ENCODE peak calls at places on chromosomes 16 and 17, in ten cellular contexts. One of them, this sample, is unnamed.

GRCh38 chr16:72938426-72939164 is 109.3 kb downstream of the ZFHX3 start:
- DNase-seq in H54: peak
- DNase-seq in C1 segment of cervical spinal cord: no peak
- DNase-seq in prostate gland: peak
- DNase-seq in dorsolateral prefrontal cortex: no peak
- DNase-seq in NCI-H2029: no peak
- DNase-seq in activated naive CD8-positive, alpha-beta T cell treated with anti-CD3 and anti-CD28 coated beads, Interleukin-2, amount 50 U/mL, for 24 hours: no peak
- DNase-seq in AG04450: peak
- DNase-seq in kidney tubule cell: peak
- DNase-seq in nephron progenitor cell: no peak
- DNase-seq in this sample: peak

GRCh38 chr17:17712268-17712924 is 31.1 kb downstream of the RAI1 start:
- DNase-seq in H54: peak
- DNase-seq in C1 segment of cervical spinal cord: no peak
- DNase-seq in prostate gland: no peak
- DNase-seq in dorsolateral prefrontal cortex: no peak
- DNase-seq in NCI-H2029: no peak
- DNase-seq in activated naive CD8-positive, alpha-beta T cell treated with anti-CD3 and anti-CD28 coated beads, Interleukin-2, amount 50 U/mL, for 24 hours: no peak
- DNase-seq in AG04450: peak
- DNase-seq in kidney tubule cell: peak
- DNase-seq in nephron progenitor cell: no peak
- DNase-seq in this sample: peak

GRCh38 chr17:78826426-78826825 is 14.2 kb downstream of the USP36 start:
- DNase-seq in H54: no peak
- DNase-seq in C1 segment of cervical spinal cord: no peak
- DNase-seq in prostate gland: no peak
- DNase-seq in dorsolateral prefrontal cortex: no peak
- DNase-seq in NCI-H2029: no peak
- DNase-seq in activated naive CD8-positive, alpha-beta T cell treated with anti-CD3 and anti-CD28 coated beads, Interleukin-2, amount 50 U/mL, for 24 hours: no peak
- DNase-seq in AG04450: no peak
- DNase-seq in kidney tubule cell: peak
- DNase-seq in nephron progenitor cell: no peak
- DNase-seq in this sample: no peak

GRCh38 chr17:16507918-16508533 is 16.0 kb upstream of the LRRC75A start:
- DNase-seq in H54: no peak
- DNase-seq in C1 segment of cervical spinal cord: no peak
- DNase-seq in prostate gland: no peak
- DNase-seq in dorsolateral prefrontal cortex: no peak
- DNase-seq in NCI-H2029: no peak
- DNase-seq in activated naive CD8-positive, alpha-beta T cell treated with anti-CD3 and anti-CD28 coated beads, Interleukin-2, amount 50 U/mL, for 24 hours: no peak
- DNase-seq in AG04450: no peak
- DNase-seq in kidney tubule cell: peak
- DNase-seq in nephron progenitor cell: no peak
- DNase-seq in this sample: no peak

GRCh38 chr16:50245417-50246298 is 20.7 kb upstream of the ADCY7 start:
- DNase-seq in H54: peak
- DNase-seq in C1 segment of cervical spinal cord: no peak
- DNase-seq in prostate gland: no peak
- DNase-seq in dorsolateral prefrontal cortex: no peak
- DNase-seq in NCI-H2029: no peak
- DNase-seq in activated naive CD8-positive, alpha-beta T cell treated with anti-CD3 and anti-CD28 coated beads, Interleukin-2, amount 50 U/mL, for 24 hours: peak
- DNase-seq in AG04450: no peak
- DNase-seq in kidney tubule cell: peak
- DNase-seq in nephron progenitor cell: peak
- DNase-seq in this sample: peak

GRCh38 chr16:86570542-86571196 is 4.0 kb downstream of the FOXC2 start:
- DNase-seq in H54: no peak
- DNase-seq in C1 segment of cervical spinal cord: no peak
- DNase-seq in prostate gland: no peak
- DNase-seq in dorsolateral prefrontal cortex: no peak
- DNase-seq in NCI-H2029: no peak
- DNase-seq in activated naive CD8-positive, alpha-beta T cell treated with anti-CD3 and anti-CD28 coated beads, Interleukin-2, amount 50 U/mL, for 24 hours: no peak
- DNase-seq in AG04450: no peak
- DNase-seq in kidney tubule cell: no peak
- DNase-seq in nephron progenitor cell: peak
- DNase-seq in this sample: no peak

GRCh38 chr17:39671651-39672521 is 3.6 kb downstream of the PNMT start:
- DNase-seq in H54: no peak
- DNase-seq in C1 segment of cervical spinal cord: peak
- DNase-seq in prostate gland: peak
- DNase-seq in dorsolateral prefrontal cortex: no peak
- DNase-seq in NCI-H2029: no peak
- DNase-seq in activated naive CD8-positive, alpha-beta T cell treated with anti-CD3 and anti-CD28 coated beads, Interleukin-2, amount 50 U/mL, for 24 hours: no peak
- DNase-seq in AG04450: no peak
- DNase-seq in kidney tubule cell: peak
- DNase-seq in nephron progenitor cell: peak
- DNase-seq in this sample: no peak

GRCh38 chr17:54901230-54901847 is 687 bp downstream of the TOM1L1 start:
- DNase-seq in H54: peak
- DNase-seq in C1 segment of cervical spinal cord: no peak
- DNase-seq in prostate gland: no peak
- DNase-seq in dorsolateral prefrontal cortex: no peak
- DNase-seq in NCI-H2029: no peak
- DNase-seq in activated naive CD8-positive, alpha-beta T cell treated with anti-CD3 and anti-CD28 coated beads, Interleukin-2, amount 50 U/mL, for 24 hours: no peak
- DNase-seq in AG04450: no peak
- DNase-seq in kidney tubule cell: peak
- DNase-seq in nephron progenitor cell: no peak
- DNase-seq in this sample: no peak

GRCh38 chr16:88524973-88525662 is 45.1 kb upstream of the ZC3H18 start:
- DNase-seq in H54: no peak
- DNase-seq in C1 segment of cervical spinal cord: no peak
- DNase-seq in prostate gland: no peak
- DNase-seq in dorsolateral prefrontal cortex: no peak
- DNase-seq in NCI-H2029: no peak
- DNase-seq in activated naive CD8-positive, alpha-beta T cell treated with anti-CD3 and anti-CD28 coated beads, Interleukin-2, amount 50 U/mL, for 24 hours: no peak
- DNase-seq in AG04450: no peak
- DNase-seq in kidney tubule cell: no peak
- DNase-seq in nephron progenitor cell: no peak
- DNase-seq in this sample: no peak

GRCh38 chr17:43669971-43670644 is 8.4 kb upstream of the MEOX1 start:
- DNase-seq in H54: no peak
- DNase-seq in C1 segment of cervical spinal cord: no peak
- DNase-seq in prostate gland: no peak
- DNase-seq in dorsolateral prefrontal cortex: no peak
- DNase-seq in NCI-H2029: peak
- DNase-seq in activated naive CD8-positive, alpha-beta T cell treated with anti-CD3 and anti-CD28 coated beads, Interleukin-2, amount 50 U/mL, for 24 hours: no peak
- DNase-seq in AG04450: no peak
- DNase-seq in kidney tubule cell: peak
- DNase-seq in nephron progenitor cell: peak
- DNase-seq in this sample: no peak

GRCh38 chr16:50585331-50585776 is 37.2 kb downstream of the NKD1 start:
- DNase-seq in H54: no peak
- DNase-seq in C1 segment of cervical spinal cord: no peak
- DNase-seq in prostate gland: no peak
- DNase-seq in dorsolateral prefrontal cortex: no peak
- DNase-seq in NCI-H2029: no peak
- DNase-seq in activated naive CD8-positive, alpha-beta T cell treated with anti-CD3 and anti-CD28 coated beads, Interleukin-2, amount 50 U/mL, for 24 hours: no peak
- DNase-seq in AG04450: no peak
- DNase-seq in kidney tubule cell: no peak
- DNase-seq in nephron progenitor cell: no peak
- DNase-seq in this sample: no peak

GRCh38 chr16:84883301-84883700 is 63.5 kb downstream of the CRISPLD2 start:
- DNase-seq in H54: no peak
- DNase-seq in C1 segment of cervical spinal cord: no peak
- DNase-seq in prostate gland: no peak
- DNase-seq in dorsolateral prefrontal cortex: no peak
- DNase-seq in NCI-H2029: no peak
- DNase-seq in activated naive CD8-positive, alpha-beta T cell treated with anti-CD3 and anti-CD28 coated beads, Interleukin-2, amount 50 U/mL, for 24 hours: no peak
- DNase-seq in AG04450: no peak
- DNase-seq in kidney tubule cell: no peak
- DNase-seq in nephron progenitor cell: no peak
- DNase-seq in this sample: no peak

GRCh38 chr16:84810518-84811273 is 9.1 kb upstream of the CRISPLD2 start:
- DNase-seq in H54: no peak
- DNase-seq in C1 segment of cervical spinal cord: no peak
- DNase-seq in prostate gland: no peak
- DNase-seq in dorsolateral prefrontal cortex: no peak
- DNase-seq in NCI-H2029: no peak
- DNase-seq in activated naive CD8-positive, alpha-beta T cell treated with anti-CD3 and anti-CD28 coated beads, Interleukin-2, amount 50 U/mL, for 24 hours: no peak
- DNase-seq in AG04450: no peak
- DNase-seq in kidney tubule cell: no peak
- DNase-seq in nephron progenitor cell: no peak
- DNase-seq in this sample: no peak

GRCh38 chr16:50351116-50351515 is 17.7 kb downstream of the BRD7 start:
- DNase-seq in H54: no peak
- DNase-seq in C1 segment of cervical spinal cord: no peak
- DNase-seq in prostate gland: no peak
- DNase-seq in dorsolateral prefrontal cortex: no peak
- DNase-seq in NCI-H2029: no peak
- DNase-seq in activated naive CD8-positive, alpha-beta T cell treated with anti-CD3 and anti-CD28 coated beads, Interleukin-2, amount 50 U/mL, for 24 hours: no peak
- DNase-seq in AG04450: no peak
- DNase-seq in kidney tubule cell: no peak
- DNase-seq in nephron progenitor cell: no peak
- DNase-seq in this sample: no peak

GRCh38 chr16:81711609-81712329 is 67.3 kb upstream of the PLCG2 start:
- DNase-seq in H54: peak
- DNase-seq in C1 segment of cervical spinal cord: no peak
- DNase-seq in prostate gland: no peak
- DNase-seq in dorsolateral prefrontal cortex: no peak
- DNase-seq in NCI-H2029: no peak
- DNase-seq in activated naive CD8-positive, alpha-beta T cell treated with anti-CD3 and anti-CD28 coated beads, Interleukin-2, amount 50 U/mL, for 24 hours: no peak
- DNase-seq in AG04450: peak
- DNase-seq in kidney tubule cell: peak
- DNase-seq in nephron progenitor cell: no peak
- DNase-seq in this sample: no peak

GRCh38 chr16:20704281-20704680 is 6.8 kb upstream of the ACSM1 start:
- DNase-seq in H54: no peak
- DNase-seq in C1 segment of cervical spinal cord: no peak
- DNase-seq in prostate gland: peak
- DNase-seq in dorsolateral prefrontal cortex: no peak
- DNase-seq in NCI-H2029: no peak
- DNase-seq in activated naive CD8-positive, alpha-beta T cell treated with anti-CD3 and anti-CD28 coated beads, Interleukin-2, amount 50 U/mL, for 24 hours: no peak
- DNase-seq in AG04450: no peak
- DNase-seq in kidney tubule cell: no peak
- DNase-seq in nephron progenitor cell: no peak
- DNase-seq in this sample: no peak

GRCh38 chr17:1713878-1714487 is 3.8 kb upstream of the TLCD2 start:
- DNase-seq in H54: no peak
- DNase-seq in C1 segment of cervical spinal cord: no peak
- DNase-seq in prostate gland: peak
- DNase-seq in dorsolateral prefrontal cortex: no peak
- DNase-seq in NCI-H2029: no peak
- DNase-seq in activated naive CD8-positive, alpha-beta T cell treated with anti-CD3 and anti-CD28 coated beads, Interleukin-2, amount 50 U/mL, for 24 hours: no peak
- DNase-seq in AG04450: no peak
- DNase-seq in kidney tubule cell: peak
- DNase-seq in nephron progenitor cell: peak
- DNase-seq in this sample: no peak

GRCh38 chr17:63621229-63621683 is 961 bp upstream of the MAP3K3 start:
- DNase-seq in H54: no peak
- DNase-seq in C1 segment of cervical spinal cord: no peak
- DNase-seq in prostate gland: no peak
- DNase-seq in dorsolateral prefrontal cortex: no peak
- DNase-seq in NCI-H2029: no peak
- DNase-seq in activated naive CD8-positive, alpha-beta T cell treated with anti-CD3 and anti-CD28 coated beads, Interleukin-2, amount 50 U/mL, for 24 hours: no peak
- DNase-seq in AG04450: no peak
- DNase-seq in kidney tubule cell: no peak
- DNase-seq in nephron progenitor cell: no peak
- DNase-seq in this sample: no peak

GRCh38 chr17:13346996-13347762 is 254.6 kb downstream of the HS3ST3A1 start:
- DNase-seq in H54: peak
- DNase-seq in C1 segment of cervical spinal cord: no peak
- DNase-seq in prostate gland: no peak
- DNase-seq in dorsolateral prefrontal cortex: no peak
- DNase-seq in NCI-H2029: no peak
- DNase-seq in activated naive CD8-positive, alpha-beta T cell treated with anti-CD3 and anti-CD28 coated beads, Interleukin-2, amount 50 U/mL, for 24 hours: no peak
- DNase-seq in AG04450: peak
- DNase-seq in kidney tubule cell: peak
- DNase-seq in nephron progenitor cell: no peak
- DNase-seq in this sample: no peak

GRCh38 chr16:11063432-11064201 is 119.3 kb downstream of the CLEC16A start:
- DNase-seq in H54: no peak
- DNase-seq in C1 segment of cervical spinal cord: no peak
- DNase-seq in prostate gland: no peak
- DNase-seq in dorsolateral prefrontal cortex: no peak
- DNase-seq in NCI-H2029: no peak
- DNase-seq in activated naive CD8-positive, alpha-beta T cell treated with anti-CD3 and anti-CD28 coated beads, Interleukin-2, amount 50 U/mL, for 24 hours: no peak
- DNase-seq in AG04450: no peak
- DNase-seq in kidney tubule cell: peak
- DNase-seq in nephron progenitor cell: peak
- DNase-seq in this sample: no peak

GRCh38 chr16:17241264-17241835 is 229.4 kb downstream of the XYLT1 start:
- DNase-seq in H54: no peak
- DNase-seq in C1 segment of cervical spinal cord: no peak
- DNase-seq in prostate gland: no peak
- DNase-seq in dorsolateral prefrontal cortex: no peak
- DNase-seq in NCI-H2029: no peak
- DNase-seq in activated naive CD8-positive, alpha-beta T cell treated with anti-CD3 and anti-CD28 coated beads, Interleukin-2, amount 50 U/mL, for 24 hours: no peak
- DNase-seq in AG04450: no peak
- DNase-seq in kidney tubule cell: no peak
- DNase-seq in nephron progenitor cell: no peak
- DNase-seq in this sample: no peak

GRCh38 chr17:58593121-58593520 is 78.7 kb upstream of the MTMR4 start:
- DNase-seq in H54: no peak
- DNase-seq in C1 segment of cervical spinal cord: no peak
- DNase-seq in prostate gland: no peak
- DNase-seq in dorsolateral prefrontal cortex: no peak
- DNase-seq in NCI-H2029: no peak
- DNase-seq in activated naive CD8-positive, alpha-beta T cell treated with anti-CD3 and anti-CD28 coated beads, Interleukin-2, amount 50 U/mL, for 24 hours: no peak
- DNase-seq in AG04450: no peak
- DNase-seq in kidney tubule cell: no peak
- DNase-seq in nephron progenitor cell: no peak
- DNase-seq in this sample: no peak

GRCh38 chr17:2894782-2895181 is 98.5 kb downstream of the RAP1GAP2 start:
- DNase-seq in H54: no peak
- DNase-seq in C1 segment of cervical spinal cord: no peak
- DNase-seq in prostate gland: no peak
- DNase-seq in dorsolateral prefrontal cortex: no peak
- DNase-seq in NCI-H2029: no peak
- DNase-seq in activated naive CD8-positive, alpha-beta T cell treated with anti-CD3 and anti-CD28 coated beads, Interleukin-2, amount 50 U/mL, for 24 hours: no peak
- DNase-seq in AG04450: no peak
- DNase-seq in kidney tubule cell: no peak
- DNase-seq in nephron progenitor cell: no peak
- DNase-seq in this sample: no peak

GRCh38 chr16:23359092-23359760 is 57.1 kb downstream of the SCNN1B start:
- DNase-seq in H54: no peak
- DNase-seq in C1 segment of cervical spinal cord: no peak
- DNase-seq in prostate gland: no peak
- DNase-seq in dorsolateral prefrontal cortex: no peak
- DNase-seq in NCI-H2029: no peak
- DNase-seq in activated naive CD8-positive, alpha-beta T cell treated with anti-CD3 and anti-CD28 coated beads, Interleukin-2, amount 50 U/mL, for 24 hours: no peak
- DNase-seq in AG04450: no peak
- DNase-seq in kidney tubule cell: peak
- DNase-seq in nephron progenitor cell: no peak
- DNase-seq in this sample: no peak

GRCh38 chr17:7186241-7186640 is 7.1 kb upstream of the ASGR1 start:
- DNase-seq in H54: no peak
- DNase-seq in C1 segment of cervical spinal cord: no peak
- DNase-seq in prostate gland: no peak
- DNase-seq in dorsolateral prefrontal cortex: no peak
- DNase-seq in NCI-H2029: no peak
- DNase-seq in activated naive CD8-positive, alpha-beta T cell treated with anti-CD3 and anti-CD28 coated beads, Interleukin-2, amount 50 U/mL, for 24 hours: no peak
- DNase-seq in AG04450: no peak
- DNase-seq in kidney tubule cell: no peak
- DNase-seq in nephron progenitor cell: no peak
- DNase-seq in this sample: no peak

GRCh38 chr16:57775661-57776469 is 26.4 kb downstream of the KIFC3 start:
- DNase-seq in H54: no peak
- DNase-seq in C1 segment of cervical spinal cord: peak
- DNase-seq in prostate gland: no peak
- DNase-seq in dorsolateral prefrontal cortex: peak
- DNase-seq in NCI-H2029: no peak
- DNase-seq in activated naive CD8-positive, alpha-beta T cell treated with anti-CD3 and anti-CD28 coated beads, Interleukin-2, amount 50 U/mL, for 24 hours: no peak
- DNase-seq in AG04450: no peak
- DNase-seq in kidney tubule cell: no peak
- DNase-seq in nephron progenitor cell: peak
- DNase-seq in this sample: no peak

GRCh38 chr16:17313085-17313611 is 157.6 kb downstream of the XYLT1 start:
- DNase-seq in H54: no peak
- DNase-seq in C1 segment of cervical spinal cord: peak
- DNase-seq in prostate gland: peak
- DNase-seq in dorsolateral prefrontal cortex: peak
- DNase-seq in NCI-H2029: peak
- DNase-seq in activated naive CD8-positive, alpha-beta T cell treated with anti-CD3 and anti-CD28 coated beads, Interleukin-2, amount 50 U/mL, for 24 hours: no peak
- DNase-seq in AG04450: no peak
- DNase-seq in kidney tubule cell: no peak
- DNase-seq in nephron progenitor cell: no peak
- DNase-seq in this sample: no peak

GRCh38 chr17:76153202-76153601 is 12.2 kb upstream of the FOXJ1 start:
- DNase-seq in H54: no peak
- DNase-seq in C1 segment of cervical spinal cord: no peak
- DNase-seq in prostate gland: no peak
- DNase-seq in dorsolateral prefrontal cortex: no peak
- DNase-seq in NCI-H2029: no peak
- DNase-seq in activated naive CD8-positive, alpha-beta T cell treated with anti-CD3 and anti-CD28 coated beads, Interleukin-2, amount 50 U/mL, for 24 hours: no peak
- DNase-seq in AG04450: no peak
- DNase-seq in kidney tubule cell: no peak
- DNase-seq in nephron progenitor cell: no peak
- DNase-seq in this sample: no peak